ENCODE peak calls at places on chromosomes 11 and 22, in eight cellular contexts. One of them, this sample, is unnamed.

GRCh38 chr11:28836285-28837081 is 728.3 kb downstream of the METTL15 start:
- DNase-seq in CD4-positive, alpha-beta T cell: no peak
- DNase-seq in psoas muscle: no peak
- DNase-seq in PC-3: peak
- DNase-seq in sigmoid colon: no peak
- DNase-seq in gastrocnemius medialis: no peak
- DNase-seq in CD8-positive, alpha-beta T cell: no peak
- DNase-seq in colonic mucosa: no peak
- DNase-seq in this sample: peak

GRCh38 chr11:45092901-45093760 is 53.3 kb upstream of the PRDM11 start:
- DNase-seq in PC-3: peak
- DNase-seq in colonic mucosa: no peak
- DNase-seq in CD4-positive, alpha-beta T cell: no peak
- DNase-seq in gastrocnemius medialis: no peak
- DNase-seq in psoas muscle: no peak
- DNase-seq in CD8-positive, alpha-beta T cell: no peak
- DNase-seq in sigmoid colon: no peak
- DNase-seq in this sample: no peak

GRCh38 chr11:59767212-59767611 is 12.0 kb downstream of the STX3 start:
- DNase-seq in gastrocnemius medialis: no peak
- DNase-seq in CD8-positive, alpha-beta T cell: no peak
- DNase-seq in CD4-positive, alpha-beta T cell: no peak
- DNase-seq in PC-3: no peak
- DNase-seq in sigmoid colon: no peak
- DNase-seq in psoas muscle: no peak
- DNase-seq in colonic mucosa: peak
- DNase-seq in this sample: no peak

GRCh38 chr11:29320196-29320595 is 696.6 kb downstream of the KCNA4 start:
- DNase-seq in CD4-positive, alpha-beta T cell: no peak
- DNase-seq in colonic mucosa: no peak
- DNase-seq in psoas muscle: no peak
- DNase-seq in PC-3: no peak
- DNase-seq in CD8-positive, alpha-beta T cell: no peak
- DNase-seq in sigmoid colon: no peak
- DNase-seq in gastrocnemius medialis: no peak
- DNase-seq in this sample: no peak

GRCh38 chr11:1586699-1587098 is 1.6 kb upstream of the KRTAP5-1 start:
- DNase-seq in gastrocnemius medialis: no peak
- DNase-seq in psoas muscle: no peak
- DNase-seq in colonic mucosa: no peak
- DNase-seq in PC-3: no peak
- DNase-seq in CD8-positive, alpha-beta T cell: no peak
- DNase-seq in sigmoid colon: peak
- DNase-seq in CD4-positive, alpha-beta T cell: no peak
- DNase-seq in this sample: no peak

GRCh38 chr11:64566042-64566914 is 24.7 kb upstream of the SLC22A12 start:
- DNase-seq in psoas muscle: no peak
- DNase-seq in gastrocnemius medialis: no peak
- DNase-seq in colonic mucosa: peak
- DNase-seq in CD8-positive, alpha-beta T cell: peak
- DNase-seq in CD4-positive, alpha-beta T cell: no peak
- DNase-seq in PC-3: peak
- DNase-seq in sigmoid colon: peak
- DNase-seq in this sample: peak

GRCh38 chr11:108666373-108666772 is 1.5 kb downstream of the DDX10 start:
- DNase-seq in gastrocnemius medialis: no peak
- DNase-seq in PC-3: peak
- DNase-seq in colonic mucosa: no peak
- DNase-seq in CD4-positive, alpha-beta T cell: no peak
- DNase-seq in psoas muscle: no peak
- DNase-seq in sigmoid colon: no peak
- DNase-seq in CD8-positive, alpha-beta T cell: no peak
- DNase-seq in this sample: no peak

GRCh38 chr11:120121336-120121735 is 16.6 kb downstream of the TRIM29 start:
- DNase-seq in sigmoid colon: no peak
- DNase-seq in CD8-positive, alpha-beta T cell: no peak
- DNase-seq in CD4-positive, alpha-beta T cell: no peak
- DNase-seq in PC-3: peak
- DNase-seq in gastrocnemius medialis: no peak
- DNase-seq in psoas muscle: no peak
- DNase-seq in colonic mucosa: no peak
- DNase-seq in this sample: peak

GRCh38 chr11:80592546-80592945 is 1151.7 kb upstream of the TENM4 start:
- DNase-seq in sigmoid colon: no peak
- DNase-seq in CD4-positive, alpha-beta T cell: no peak
- DNase-seq in psoas muscle: no peak
- DNase-seq in PC-3: no peak
- DNase-seq in CD8-positive, alpha-beta T cell: no peak
- DNase-seq in gastrocnemius medialis: no peak
- DNase-seq in colonic mucosa: no peak
- DNase-seq in this sample: no peak

GRCh38 chr22:37803636-37804371 is 3.9 kb upstream of the GCAT start:
- DNase-seq in colonic mucosa: peak
- DNase-seq in CD8-positive, alpha-beta T cell: no peak
- DNase-seq in gastrocnemius medialis: no peak
- DNase-seq in PC-3: no peak
- DNase-seq in CD4-positive, alpha-beta T cell: no peak
- DNase-seq in sigmoid colon: no peak
- DNase-seq in psoas muscle: no peak
- DNase-seq in this sample: no peak

GRCh38 chr11:12499071-12499470 is 121.7 kb downstream of the PARVA start:
- DNase-seq in PC-3: no peak
- DNase-seq in sigmoid colon: no peak
- DNase-seq in CD8-positive, alpha-beta T cell: no peak
- DNase-seq in CD4-positive, alpha-beta T cell: no peak
- DNase-seq in gastrocnemius medialis: no peak
- DNase-seq in psoas muscle: no peak
- DNase-seq in colonic mucosa: no peak
- DNase-seq in this sample: no peak

GRCh38 chr11:10488121-10488580 is 33.1 kb downstream of the AMPD3 start:
- DNase-seq in PC-3: peak
- DNase-seq in colonic mucosa: peak
- DNase-seq in CD4-positive, alpha-beta T cell: no peak
- DNase-seq in psoas muscle: no peak
- DNase-seq in gastrocnemius medialis: no peak
- DNase-seq in CD8-positive, alpha-beta T cell: no peak
- DNase-seq in sigmoid colon: no peak
- DNase-seq in this sample: peak

GRCh38 chr11:14835491-14836105 is 56.4 kb downstream of the CYP2R1 start:
- DNase-seq in psoas muscle: no peak
- DNase-seq in sigmoid colon: no peak
- DNase-seq in CD8-positive, alpha-beta T cell: no peak
- DNase-seq in CD4-positive, alpha-beta T cell: no peak
- DNase-seq in PC-3: no peak
- DNase-seq in colonic mucosa: no peak
- DNase-seq in gastrocnemius medialis: no peak
- DNase-seq in this sample: no peak

GRCh38 chr11:121340010-121340580 is 47.5 kb downstream of the SC5D start:
- DNase-seq in CD4-positive, alpha-beta T cell: no peak
- DNase-seq in sigmoid colon: no peak
- DNase-seq in CD8-positive, alpha-beta T cell: no peak
- DNase-seq in colonic mucosa: no peak
- DNase-seq in gastrocnemius medialis: no peak
- DNase-seq in psoas muscle: no peak
- DNase-seq in PC-3: no peak
- DNase-seq in this sample: no peak

DNA sequence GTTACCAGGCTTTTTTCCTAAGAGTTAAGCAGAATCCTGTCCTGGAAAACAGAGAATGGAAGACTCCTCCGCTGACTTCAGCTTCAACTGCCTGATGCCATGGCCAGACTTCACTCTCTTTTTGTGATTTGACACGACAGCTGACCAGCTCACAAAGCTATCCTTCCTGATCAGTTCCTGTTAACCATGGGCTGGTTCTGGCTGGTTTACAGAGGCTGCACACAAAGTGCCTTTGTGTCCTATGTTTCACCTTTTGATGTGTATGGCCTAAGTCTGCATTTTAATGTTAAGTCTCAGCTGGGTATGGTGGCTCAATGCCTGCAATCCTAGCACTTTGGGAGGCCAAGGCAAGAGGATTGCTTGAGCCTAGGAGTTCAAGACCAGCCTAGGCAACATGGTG is 11.1 kb downstream of the FOLR3 start:
- DNase-seq in colonic mucosa: no peak
- DNase-seq in psoas muscle: no peak
- DNase-seq in gastrocnemius medialis: no peak
- DNase-seq in sigmoid colon: no peak
- DNase-seq in CD8-positive, alpha-beta T cell: no peak
- DNase-seq in PC-3: no peak
- DNase-seq in CD4-positive, alpha-beta T cell: no peak
- DNase-seq in this sample: no peak
- TF ChIP-seq CTCF in colonic mucosa: no peak
- TF ChIP-seq CTCF in psoas muscle: no peak
- TF ChIP-seq CTCF in gastrocnemius medialis: no peak
- TF ChIP-seq CTCF in sigmoid colon: no peak
- TF ChIP-seq CTCF in CD8-positive, alpha-beta T cell: no peak
- TF ChIP-seq CTCF in PC-3: no peak
- TF ChIP-seq CTCF in CD4-positive, alpha-beta T cell: no peak
- TF ChIP-seq CTCF in this sample: no peak

GRCh38 chr22:35611200-35611890 is 5.8 kb downstream of the MB start:
- DNase-seq in colonic mucosa: no peak
- DNase-seq in CD4-positive, alpha-beta T cell: no peak
- DNase-seq in psoas muscle: no peak
- DNase-seq in sigmoid colon: no peak
- DNase-seq in CD8-positive, alpha-beta T cell: no peak
- DNase-seq in gastrocnemius medialis: no peak
- DNase-seq in PC-3: no peak
- DNase-seq in this sample: no peak
- H3K27ac ChIP-seq in colonic mucosa: peak
- H3K27ac ChIP-seq in CD4-positive, alpha-beta T cell: no peak
- H3K27ac ChIP-seq in psoas muscle: peak
- H3K27ac ChIP-seq in sigmoid colon: no peak
- H3K27ac ChIP-seq in CD8-positive, alpha-beta T cell: no peak
- H3K27ac ChIP-seq in gastrocnemius medialis: peak
- H3K27ac ChIP-seq in PC-3: no peak
- H3K27ac ChIP-seq in this sample: no peak

GRCh38 chr22:23564276-23564675 is 15.8 kb downstream of the IGLL1 start:
- DNase-seq in colonic mucosa: no peak
- DNase-seq in CD8-positive, alpha-beta T cell: no peak
- DNase-seq in psoas muscle: peak
- DNase-seq in CD4-positive, alpha-beta T cell: no peak
- DNase-seq in sigmoid colon: no peak
- DNase-seq in gastrocnemius medialis: no peak
- DNase-seq in PC-3: no peak
- DNase-seq in this sample: no peak
- TF ChIP-seq CTCF in colonic mucosa: no peak
- TF ChIP-seq CTCF in CD8-positive, alpha-beta T cell: no peak
- TF ChIP-seq CTCF in psoas muscle: no peak
- TF ChIP-seq CTCF in CD4-positive, alpha-beta T cell: no peak
- TF ChIP-seq CTCF in sigmoid colon: no peak
- TF ChIP-seq CTCF in gastrocnemius medialis: no peak
- TF ChIP-seq CTCF in PC-3: no peak
- TF ChIP-seq CTCF in this sample: no peak

GRCh38 chr11:48172818-48173609 is 43.6 kb upstream of the OR4B1 start:
- DNase-seq in sigmoid colon: no peak
- DNase-seq in CD8-positive, alpha-beta T cell: peak
- DNase-seq in colonic mucosa: peak
- DNase-seq in psoas muscle: peak
- DNase-seq in gastrocnemius medialis: peak
- DNase-seq in PC-3: peak
- DNase-seq in CD4-positive, alpha-beta T cell: peak
- DNase-seq in this sample: peak
- H3K27ac ChIP-seq in sigmoid colon: no peak
- H3K27ac ChIP-seq in CD8-positive, alpha-beta T cell: no peak
- H3K27ac ChIP-seq in colonic mucosa: no peak
- H3K27ac ChIP-seq in psoas muscle: no peak
- H3K27ac ChIP-seq in gastrocnemius medialis: no peak
- H3K27ac ChIP-seq in PC-3: no peak
- H3K27ac ChIP-seq in CD4-positive, alpha-beta T cell: no peak
- H3K27ac ChIP-seq in this sample: no peak

DNA sequence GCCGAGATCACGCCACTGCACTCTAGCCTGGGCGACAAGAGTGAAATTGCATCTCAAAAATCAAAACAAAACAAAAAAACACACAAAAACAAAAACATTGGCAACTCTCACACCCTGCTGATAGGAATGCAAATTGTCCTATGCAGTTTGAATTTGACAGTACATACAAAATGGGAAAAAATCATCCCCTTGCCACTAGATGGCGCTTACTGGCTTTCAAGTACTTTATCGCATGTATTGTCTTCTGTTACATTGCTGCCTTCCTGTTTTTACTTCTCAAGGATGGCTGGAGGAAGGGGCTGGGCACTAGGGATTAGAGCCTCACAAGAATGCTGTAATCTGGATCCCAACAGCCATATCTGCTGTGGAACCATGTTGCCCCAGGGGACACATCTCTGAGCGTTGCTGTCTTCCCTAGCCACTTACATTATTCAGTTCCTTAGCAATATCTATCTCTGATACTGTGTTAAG is 59.4 kb upstream of the A4GALT start:
- DNase-seq in psoas muscle: no peak
- DNase-seq in sigmoid colon: no peak
- DNase-seq in CD4-positive, alpha-beta T cell: peak
- DNase-seq in CD8-positive, alpha-beta T cell: peak
- DNase-seq in colonic mucosa: peak
- DNase-seq in gastrocnemius medialis: peak
- DNase-seq in PC-3: peak
- DNase-seq in this sample: peak
- TF ChIP-seq CTCF in psoas muscle: peak
- TF ChIP-seq CTCF in sigmoid colon: peak
- TF ChIP-seq CTCF in CD4-positive, alpha-beta T cell: peak
- TF ChIP-seq CTCF in CD8-positive, alpha-beta T cell: peak
- TF ChIP-seq CTCF in colonic mucosa: peak
- TF ChIP-seq CTCF in gastrocnemius medialis: peak
- TF ChIP-seq CTCF in PC-3: peak
- TF ChIP-seq CTCF in this sample: peak

DNA sequence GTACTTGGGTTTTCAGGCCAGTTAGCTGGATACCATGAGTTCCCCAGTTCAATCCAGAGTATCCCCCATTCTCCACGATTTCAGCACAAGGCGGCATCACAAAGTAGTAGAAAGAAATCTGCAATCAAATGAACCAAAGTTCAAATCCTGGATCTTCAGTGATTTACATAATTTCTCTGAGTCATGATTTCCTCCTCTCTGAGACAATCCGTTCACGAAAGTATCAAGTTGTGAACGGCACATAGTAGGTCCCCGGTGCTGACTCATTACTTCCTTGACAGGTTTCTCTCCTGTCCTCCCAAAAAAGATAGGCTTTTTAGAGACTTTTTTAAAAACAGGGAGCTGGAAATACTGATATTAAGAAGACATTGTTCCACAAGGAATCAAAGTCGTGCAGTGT is 69.1 kb upstream of the AKIP1 start:
- DNase-seq in PC-3: peak
- DNase-seq in psoas muscle: no peak
- DNase-seq in sigmoid colon: no peak
- DNase-seq in gastrocnemius medialis: no peak
- DNase-seq in colonic mucosa: no peak
- DNase-seq in CD4-positive, alpha-beta T cell: no peak
- DNase-seq in CD8-positive, alpha-beta T cell: no peak
- DNase-seq in this sample: no peak
- H3K27ac ChIP-seq in PC-3: no peak
- H3K27ac ChIP-seq in psoas muscle: no peak
- H3K27ac ChIP-seq in sigmoid colon: no peak
- H3K27ac ChIP-seq in gastrocnemius medialis: no peak
- H3K27ac ChIP-seq in colonic mucosa: no peak
- H3K27ac ChIP-seq in CD4-positive, alpha-beta T cell: no peak
- H3K27ac ChIP-seq in CD8-positive, alpha-beta T cell: no peak
- H3K27ac ChIP-seq in this sample: no peak

This sample was measured in RWPE1.